ENCODE peak calls at places on chromosome 3, in six cellular contexts. N is HepG2, T is PC-9, Q is MM.1S, F is endothelial cell, X is RWPE1. I is an unnamed sample.
A peak's percentile ranks its signal among the peaks of the same experiment; 100 is the strongest.

GRCh38 chr3:172328282-172328681 is 120.0 kb downstream of the GHSR start:
- DNase-seq in N (no peak), T (no peak), Q (no peak), F (no peak), X (no peak), I (no peak)

GRCh38 chr3:79245295-79246138 is 522.3 kb downstream of the ROBO1 start:
- DNase-seq in N (no peak), T (no peak), Q (no peak), F (no peak), X (no peak), I (no peak)

GRCh38 chr3:150626148-150626930 is 23.2 kb downstream of the SELENOT start:
- DNase-seq in N (no peak), T (no peak), Q (no peak), F (no peak), X (no peak), I (no peak)

GRCh38 chr3:194333212-194333980 is 17.7 kb downstream of the CPN2 start:
- DNase-seq in N (peak; percentile 77), T (peak; percentile 95), Q (peak; percentile 91), F (peak; percentile 96), X (peak; percentile 64), I (peak; percentile 87)

GRCh38 chr3:12822725-12823373 is 18.5 kb downstream of the RPL32 start:
- DNase-seq in N (peak; percentile 29), T (no peak), Q (peak; percentile 68), F (no peak), X (no peak), I (no peak)

GRCh38 chr3:31704651-31705179 is 172.0 kb downstream of the STT3B start:
- DNase-seq in N (no peak), T (peak; percentile 79), Q (no peak), F (no peak), X (peak; percentile 42), I (no peak)

GRCh38 chr3:147113293-147114045 is 292.9 kb downstream of the ZIC4 start:
- DNase-seq in N (no peak), T (peak; percentile 3), Q (peak; percentile 79), F (no peak), X (peak; percentile 0), I (no peak)

GRCh38 chr3:85821130-85821756 is 862.5 kb downstream of the CADM2 start:
- DNase-seq in N (peak; percentile 23), T (peak; percentile 32), Q (peak; percentile 75), F (peak; percentile 51), X (peak; percentile 5), I (peak; percentile 6)

GRCh38 chr3:14672588-14672987 is 2.4 kb upstream of the C3orf20 start:
- DNase-seq in N (no peak), T (no peak), Q (no peak), F (no peak), X (no peak), I (no peak)

GRCh38 chr3:112096176-112096575 is 10.0 kb downstream of the C3orf52 start:
- DNase-seq in N (no peak), T (no peak), Q (no peak), F (no peak), X (no peak), I (no peak)

GRCh38 chr3:64108281-64108680 is 85.0 kb upstream of the PSMD6 start:
- DNase-seq in N (no peak), T (no peak), Q (no peak), F (no peak), X (no peak), I (no peak)

GRCh38 chr3:48194446-48195071 is 6.3 kb upstream of the CDC25A start:
- DNase-seq in N (peak; percentile 68), T (peak; percentile 75), Q (peak; percentile 9), F (peak; percentile 81), X (peak; percentile 55), I (peak; percentile 60)

GRCh38 chr3:65401359-65401810 is 637.3 kb downstream of the MAGI1 start:
- DNase-seq in N (no peak), T (no peak), Q (no peak), F (no peak), X (no peak), I (no peak)

GRCh38 chr3:4332111-4332510 is 28.9 kb downstream of the SETMAR start:
- DNase-seq in N (no peak), T (no peak), Q (no peak), F (no peak), X (no peak), I (no peak)

GRCh38 chr3:69738859-69739203 is 433 bp upstream of the MITF start:
- DNase-seq in N (no peak), T (no peak), Q (no peak), F (no peak), X (no peak), I (no peak)

GRCh38 chr3:73259291-73259690 is 197.8 kb downstream of the EBLN2 start:
- DNase-seq in N (no peak), T (no peak), Q (no peak), F (no peak), X (no peak), I (no peak)

GRCh38 chr3:50587806-50588758 is 18.8 kb downstream of the HEMK1 start:
- DNase-seq in N (peak; percentile 57), T (no peak), Q (no peak), F (no peak), X (no peak), I (no peak)

GRCh38 chr3:40312661-40313226 is 3.2 kb downstream of the EIF1B start:
- DNase-seq in N (no peak), T (no peak), Q (no peak), F (no peak), X (no peak), I (no peak)

GRCh38 chr3:5768546-5768945 is 581.0 kb downstream of the EDEM1 start:
- DNase-seq in N (no peak), T (no peak), Q (no peak), F (no peak), X (no peak), I (no peak)

GRCh38 chr3:11246663-11246970 is 25.6 kb upstream of the ATG7 start:
- DNase-seq in N (no peak), T (no peak), Q (no peak), F (no peak), X (no peak), I (no peak)

GRCh38 chr3:26236991-26237682 is 385.4 kb upstream of the LRRC3B start:
- DNase-seq in N (no peak), T (no peak), Q (no peak), F (no peak), X (no peak), I (no peak)

GRCh38 chr3:149352556-149352955 is 19.1 kb upstream of the TM4SF18 start:
- DNase-seq in N (peak; percentile 67), T (peak; percentile 61), Q (peak; percentile 56), F (peak; percentile 62), X (peak; percentile 85), I (peak; percentile 64)

GRCh38 chr3:152973575-152973974 is 138.6 kb downstream of the P2RY1 start:
- DNase-seq in N (no peak), T (no peak), Q (no peak), F (no peak), X (no peak), I (no peak)

GRCh38 chr3:152971880-152972279 is 136.9 kb downstream of the P2RY1 start:
- DNase-seq in N (no peak), T (no peak), Q (no peak), F (no peak), X (no peak), I (no peak)

GRCh38 chr3:152978152-152978551 is 143.2 kb downstream of the P2RY1 start:
- DNase-seq in N (no peak), T (no peak), Q (no peak), F (no peak), X (no peak), I (no peak)

GRCh38 chr3:152976232-152976631 is 141.3 kb downstream of the P2RY1 start:
- DNase-seq in N (no peak), T (no peak), Q (no peak), F (no peak), X (no peak), I (no peak)

GRCh38 chr3:152977356-152977755 is 142.4 kb downstream of the P2RY1 start:
- DNase-seq in N (no peak), T (no peak), Q (no peak), F (no peak), X (peak; percentile 26), I (no peak)
- TF ChIP-seq CTCF in N (no peak), T (no peak), Q (no peak), F (no peak), X (no peak), I (no peak)

GRCh38 chr3:71376911-71377310 is 206.6 kb downstream of the FOXP1 start:
- DNase-seq in N (no peak), T (no peak), Q (no peak), F (no peak), X (no peak), I (no peak)

GRCh38 chr3:71372369-71372768 is 211.2 kb downstream of the FOXP1 start:
- DNase-seq in N (peak; percentile 67), T (no peak), Q (no peak), F (no peak), X (no peak), I (no peak)

GRCh38 chr3:71376499-71376898 is 207.0 kb downstream of the FOXP1 start:
- DNase-seq in N (no peak), T (no peak), Q (no peak), F (no peak), X (no peak), I (no peak)

GRCh38 chr3:71372911-71373637 is 210.5 kb downstream of the FOXP1 start:
- DNase-seq in N (no peak), T (no peak), Q (no peak), F (no peak), X (no peak), I (no peak)

GRCh38 chr3:71374582-71374981 is 208.9 kb downstream of the FOXP1 start:
- DNase-seq in N (no peak), T (no peak), Q (no peak), F (no peak), X (no peak), I (no peak)
- TF ChIP-seq CTCF in N (no peak), T (no peak), Q (no peak), F (no peak), X (no peak), I (no peak)

DNA sequence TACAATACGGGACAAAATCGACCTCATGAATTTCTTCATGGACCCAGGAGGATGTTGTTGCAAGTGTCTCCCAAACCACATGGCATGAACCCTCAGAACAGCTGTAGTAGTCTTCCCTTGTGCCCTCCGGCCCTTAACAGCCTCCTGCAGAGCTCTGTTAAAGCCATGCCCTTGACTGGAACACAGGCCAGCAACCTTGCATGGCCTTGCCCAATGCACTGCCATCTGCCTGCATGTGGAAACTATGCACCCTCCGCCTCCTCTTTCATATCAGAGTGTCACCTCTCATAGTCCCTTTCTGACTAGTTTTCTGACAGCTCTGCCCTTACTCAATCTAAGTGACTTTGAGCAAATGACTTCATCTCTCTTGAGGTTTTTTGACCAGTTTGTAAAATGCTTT is 39.4 kb upstream of the TRIM71 start:
- DNase-seq in N (peak; percentile 53), T (no peak), Q (no peak), F (no peak), X (no peak), I (no peak)
- TF ChIP-seq CTCF in N (peak; percentile 50), T (no peak), Q (no peak), F (no peak), X (no peak), I (no peak)

GRCh38 chr3:53921296-53921695 is 29.6 kb upstream of the SELENOK start:
- DNase-seq in N (peak; percentile 21), T (no peak), Q (no peak), F (no peak), X (no peak), I (peak; percentile 34)
- TF ChIP-seq CTCF in N (peak; percentile 61), T (peak; percentile 41), Q (peak; percentile 37), F (no peak), X (peak; percentile 12), I (peak; percentile 53)

I was measured in GM13977.